ENCODE peak calls at places on chromosomes 13 and 19, in five cellular contexts. E is HS-27A, I is EL, K is Peyer's patch, H is RPMI7951. L is an unnamed sample.

GRCh38 chr19:46887240-46887782 is 26.5 kb downstream of the ARHGAP35 start:
- DNase-seq in E (no peak), I (no peak), K (no peak), H (no peak), L (no peak)

GRCh38 chr19:47704656-47705055 is 8.6 kb upstream of the EHD2 start:
- DNase-seq in E (no peak), I (no peak), K (no peak), H (no peak), L (no peak)

GRCh38 chr19:33621065-33621785 is 528 bp upstream of the CHST8 start:
- DNase-seq in E (no peak), I (no peak), K (no peak), H (no peak), L (peak)

GRCh38 chr19:39498262-39499081 is at the start of gene DLL3:
- DNase-seq in E (no peak), I (peak), K (no peak), H (no peak), L (no peak)

GRCh38 chr13:72680353-72680752 is 47.1 kb downstream of the MZT1 start:
- DNase-seq in E (no peak), I (no peak), K (no peak), H (no peak), L (no peak)

GRCh38 chr13:37479901-37480300 is 118.7 kb downstream of the POSTN start:
- DNase-seq in E (no peak), I (no peak), K (no peak), H (no peak), L (no peak)

GRCh38 chr13:19596960-19597361 is 35.6 kb upstream of the TPTE2 start:
- DNase-seq in E (no peak), I (peak), K (no peak), H (peak), L (no peak)

GRCh38 chr13:93066187-93066586 is 160.4 kb upstream of the GPC6 start:
- DNase-seq in E (peak), I (peak), K (no peak), H (peak), L (no peak)

GRCh38 chr13:98927954-98928927 is 49.6 kb downstream of the DOCK9 start:
- DNase-seq in E (no peak), I (peak), K (no peak), H (no peak), L (no peak)

GRCh38 chr13:92074658-92075057 is 676.2 kb downstream of the GPC5 start:
- DNase-seq in E (no peak), I (no peak), K (no peak), H (no peak), L (no peak)

GRCh38 chr13:25214371-25215252 is 42.5 kb upstream of the AMER2 start:
- DNase-seq in E (no peak), I (peak), K (no peak), H (no peak), L (no peak)

GRCh38 chr19:17088552-17088951 is 13.0 kb downstream of the MYO9B start:
- DNase-seq in E (no peak), I (no peak), K (no peak), H (no peak), L (no peak)

GRCh38 chr19:30207357-30207756 is 164.8 kb upstream of the ZNF536 start:
- DNase-seq in E (no peak), I (no peak), K (no peak), H (no peak), L (peak)

GRCh38 chr19:18809149-18809978 is 18.3 kb upstream of the COMP start:
- DNase-seq in E (no peak), I (peak), K (no peak), H (peak), L (no peak)

GRCh38 chr19:34193876-34194275 is 21.6 kb downstream of the LSM14A start:
- DNase-seq in E (no peak), I (no peak), K (no peak), H (no peak), L (no peak)

GRCh38 chr19:17148130-17148529 is 67.0 kb upstream of the USE1 start:
- DNase-seq in E (no peak), I (no peak), K (no peak), H (no peak), L (no peak)

GRCh38 chr19:46787331-46788100 is 878 bp downstream of the SLC1A5 start:
- DNase-seq in E (no peak), I (peak), K (peak), H (peak), L (peak)

GRCh38 chr19:2603320-2603719 is 99.2 kb downstream of the GNG7 start:
- DNase-seq in E (no peak), I (peak), K (peak), H (peak), L (peak)

GRCh38 chr19:29086182-29086581 is 126.8 kb downstream of the UQCRFS1 start:
- DNase-seq in E (no peak), I (no peak), K (no peak), H (no peak), L (no peak)